ENCODE peak calls at places on chromosomes 6 and 20, in seven cellular contexts. F is cardiac muscle cell; W is mammary epithelial cell; U is HL-60; T is right atrium auricular region; N is CD8-positive, alpha-beta T cell; P is IMR-90. A is an unnamed sample.

GRCh38 chr6:125809771-125810315 is 19.1 kb downstream of the NCOA7 start:
- DNase-seq in F (no peak), W (no peak), U (no peak), T (no peak), N (no peak), P (no peak), A (peak)

GRCh38 chr6:129875610-129876515 is 14.7 kb upstream of the TMEM244 start:
- DNase-seq in F (no peak), W (no peak), U (no peak), T (no peak), N (no peak), P (peak), A (no peak)

GRCh38 chr6:98834060-98835031 is at the start of gene POU3F2:
- DNase-seq in F (peak), W (peak), U (peak), T (no peak), N (peak), P (peak), A (peak)

GRCh38 chr6:137879885-137880430 is 12.9 kb downstream of the TNFAIP3 start:
- DNase-seq in F (no peak), W (no peak), U (no peak), T (no peak), N (no peak), P (no peak), A (no peak)

GRCh38 chr20:62616728-62617621 is 25.3 kb upstream of the SLCO4A1 start:
- DNase-seq in F (peak), W (peak), U (peak), T (no peak), N (peak), P (peak), A (peak)

GRCh38 chr20:38872491-38873049 is 53.6 kb upstream of the FAM83D start:
- DNase-seq in F (no peak), W (no peak), U (no peak), T (no peak), N (no peak), P (no peak), A (no peak)

GRCh38 chr20:53725575-53725970 is 131.9 kb upstream of the ZNF217 start:
- DNase-seq in F (no peak), W (no peak), U (no peak), T (no peak), N (no peak), P (no peak), A (no peak)

GRCh38 chr20:62122659-62123449 is 579 bp downstream of the LSM14B start:
- DNase-seq in F (peak), W (peak), U (no peak), T (no peak), N (peak), P (no peak), A (peak)

GRCh38 chr20:33096921-33097320 is 17.5 kb downstream of the BPIFB4 start:
- DNase-seq in F (peak), W (no peak), U (no peak), T (no peak), N (no peak), P (no peak), A (no peak)

GRCh38 chr6:124994648-124995047 is 32.4 kb downstream of the RNF217 start:
- DNase-seq in F (no peak), W (no peak), U (no peak), T (no peak), N (no peak), P (no peak), A (no peak)

GRCh38 chr6:162203287-162203686 is 524.3 kb downstream of the PRKN start:
- DNase-seq in F (no peak), W (no peak), U (no peak), T (no peak), N (no peak), P (no peak), A (no peak)

GRCh38 chr6:166959906-166960608 is 3.7 kb upstream of the RNASET2 start:
- DNase-seq in F (no peak), W (no peak), U (no peak), T (no peak), N (no peak), P (no peak), A (no peak)

GRCh38 chr6:94278146-94278545 is 858.8 kb upstream of the EPHA7 start:
- DNase-seq in F (no peak), W (no peak), U (no peak), T (no peak), N (no peak), P (no peak), A (no peak)

GRCh38 chr6:38100380-38100779 is 280.9 kb downstream of the ZFAND3 start:
- DNase-seq in F (no peak), W (no peak), U (no peak), T (no peak), N (no peak), P (no peak), A (no peak)

GRCh38 chr20:52103911-52104545 is 87.6 kb downstream of the ZFP64 start:
- DNase-seq in F (peak), W (no peak), U (peak), T (no peak), N (no peak), P (peak), A (no peak)

GRCh38 chr6:30883743-30884520 is at the start of gene DDR1:
- DNase-seq in F (peak), W (peak), U (no peak), T (no peak), N (peak), P (peak), A (peak)

GRCh38 chr6:36196049-36196879 is at the start of gene BRPF3:
- DNase-seq in F (peak), W (peak), U (peak), T (peak), N (peak), P (peak), A (peak)
- TF ChIP-seq CTCF in F (peak), W (peak), U (no peak), T (peak), N (peak), P (peak), A (no peak)

DNA sequence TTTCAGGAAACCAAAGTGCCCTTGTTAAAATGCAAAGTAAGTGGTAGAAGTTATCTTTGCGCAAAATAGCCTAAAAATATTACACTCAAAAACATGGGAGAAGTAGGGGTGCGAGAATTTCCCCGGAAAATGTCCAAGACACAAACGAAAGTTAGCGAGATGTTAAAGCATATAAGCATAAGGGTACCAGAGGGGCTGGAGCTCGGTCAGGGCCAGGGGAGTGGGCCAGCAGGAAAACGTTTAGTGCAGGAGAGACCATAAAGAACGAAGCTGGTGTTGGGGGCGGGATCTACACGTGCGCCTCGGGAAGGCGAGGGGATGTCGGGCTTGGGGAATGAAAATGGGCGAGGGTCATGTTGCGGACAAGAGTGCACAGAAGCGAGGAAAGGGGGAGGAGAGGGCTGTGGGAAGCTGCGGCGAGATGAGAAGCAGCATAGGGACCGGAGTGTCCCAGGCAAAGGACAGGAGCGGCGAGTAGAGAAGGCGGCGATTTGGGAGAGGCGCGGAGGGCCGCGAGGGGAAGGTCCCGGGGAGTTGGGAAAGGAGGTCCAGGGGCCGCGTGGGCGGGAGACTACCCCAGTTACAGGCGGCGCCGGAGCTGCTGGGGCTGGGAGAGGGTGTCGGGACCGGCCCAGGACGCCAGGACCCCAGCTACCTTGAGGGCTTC is 600 bp downstream of the XPO5 start:
- DNase-seq in F (peak), W (no peak), U (no peak), T (no peak), N (peak), P (peak), A (peak)
- H3K4me3 ChIP-seq in F (peak), W (peak), U (peak), T (peak), N (peak), P (peak), A (peak)

GRCh38 chr6:8060346-8060745 is 3.8 kb downstream of the BLOC1S5 start:
- DNase-seq in F (no peak), W (no peak), U (no peak), T (no peak), N (no peak), P (no peak), A (no peak)
- TF ChIP-seq CTCF in F (no peak), W (no peak), U (no peak), T (no peak), N (no peak), P (no peak), A (no peak)

DNA sequence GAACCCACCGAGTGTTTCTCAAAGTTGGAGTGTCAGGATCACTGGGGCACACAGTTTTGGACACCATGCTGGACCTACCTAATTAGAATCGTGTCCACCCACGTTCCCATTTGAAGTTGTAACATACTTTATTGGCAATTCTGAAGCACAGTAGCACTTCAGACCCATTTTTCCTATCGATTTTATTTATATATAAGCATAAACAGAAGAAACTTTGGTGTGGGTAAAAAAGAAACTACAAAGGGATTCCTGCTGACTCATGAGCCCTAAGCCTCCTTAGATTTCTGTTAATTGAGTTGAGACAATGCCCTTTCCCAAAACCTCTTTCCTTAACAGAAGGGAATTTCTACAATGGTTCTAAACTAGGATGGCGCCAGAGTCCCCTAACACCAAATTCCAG is 398.0 kb downstream of the CDKAL1 start:
- DNase-seq in F (no peak), W (no peak), U (no peak), T (no peak), N (no peak), P (no peak), A (no peak)
- H3K4me3 ChIP-seq in F (no peak), W (no peak), U (no peak), T (no peak), N (no peak), P (no peak), A (no peak)

DNA sequence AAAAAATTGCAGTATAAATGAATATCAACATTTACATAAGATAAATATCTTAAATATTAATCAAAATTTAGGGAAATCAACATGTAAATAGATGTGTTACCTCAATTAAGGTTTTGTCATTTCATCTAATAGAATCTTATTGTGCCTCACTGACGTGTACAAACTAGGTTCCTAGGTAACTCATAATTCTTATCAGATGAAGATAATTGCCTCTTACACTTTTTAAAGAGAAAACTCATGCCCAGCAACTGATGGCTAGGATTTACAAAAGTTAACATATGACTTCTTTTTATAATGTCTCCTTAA is 49.6 kb downstream of the FRK start:
- DNase-seq in F (no peak), W (peak), U (no peak), T (no peak), N (no peak), P (no peak), A (no peak)
- TF ChIP-seq CTCF in F (no peak), W (no peak), U (no peak), T (no peak), N (no peak), P (no peak), A (no peak)

DNA sequence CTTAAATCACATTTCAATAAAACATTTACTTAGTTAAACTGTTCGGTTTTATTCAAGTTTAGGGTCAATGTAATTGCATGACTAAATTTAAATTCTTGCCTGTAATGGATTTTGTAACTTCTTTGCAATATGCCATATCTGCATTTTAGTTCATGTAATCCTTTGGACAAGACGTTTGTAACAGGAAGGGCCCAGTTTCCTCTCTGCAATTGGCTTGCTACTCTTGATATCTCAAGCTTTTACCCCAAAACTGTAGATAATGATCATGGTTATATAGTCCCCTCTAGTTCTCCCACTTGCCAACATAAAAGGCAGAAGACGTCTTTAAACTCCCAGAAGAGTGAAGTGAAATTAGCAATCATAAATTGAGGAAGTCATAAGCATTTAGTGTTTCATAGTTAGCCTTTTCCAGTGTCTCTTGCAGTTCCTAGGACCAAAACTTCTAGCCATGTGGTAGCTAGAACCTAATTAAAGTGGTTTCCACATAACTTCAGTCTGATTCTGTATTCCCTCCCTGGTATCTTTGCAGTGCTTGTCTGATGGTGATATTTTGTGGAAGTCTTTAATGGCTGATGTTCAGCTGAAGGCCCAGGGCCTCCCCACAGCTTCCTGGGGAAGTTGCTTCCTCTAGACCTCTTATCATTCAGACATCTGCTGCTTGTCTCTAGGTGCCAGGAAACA is 117.8 kb upstream of the SUPT3H start:
- DNase-seq in F (no peak), W (no peak), U (peak), T (no peak), N (no peak), P (no peak), A (no peak)
- H3K4me3 ChIP-seq in F (no peak), W (no peak), U (no peak), T (no peak), N (no peak), P (no peak), A (no peak)

GRCh38 chr20:37757550-37757949 is 63.7 kb downstream of the CTNNBL1 start:
- DNase-seq in F (no peak), W (peak), U (no peak), T (no peak), N (no peak), P (no peak), A (peak)

GRCh38 chr20:37756234-37756633 is 62.4 kb downstream of the CTNNBL1 start:
- DNase-seq in F (no peak), W (no peak), U (no peak), T (no peak), N (no peak), P (no peak), A (no peak)

GRCh38 chr20:37759761-37760209 is 66.0 kb downstream of the CTNNBL1 start:
- DNase-seq in F (no peak), W (no peak), U (no peak), T (no peak), N (no peak), P (no peak), A (no peak)

GRCh38 chr20:37760322-37760721 is 66.5 kb downstream of the CTNNBL1 start:
- DNase-seq in F (no peak), W (no peak), U (no peak), T (no peak), N (no peak), P (no peak), A (no peak)

GRCh38 chr20:37758332-37758731 is 64.5 kb downstream of the CTNNBL1 start:
- DNase-seq in F (no peak), W (no peak), U (no peak), T (no peak), N (no peak), P (no peak), A (no peak)
- TF ChIP-seq CTCF in F (peak), W (peak), U (no peak), T (no peak), N (no peak), P (no peak), A (peak)

GRCh38 chr6:7542065-7542877 is 800 bp downstream of the DSP start:
- DNase-seq in F (no peak), W (no peak), U (no peak), T (no peak), N (no peak), P (no peak), A (no peak)
- H3K4me3 ChIP-seq in F (peak), W (peak), U (peak), T (peak), N (peak), P (peak), A (peak)

GRCh38 chr6:88919032-88919431 is 44.4 kb downstream of the RNGTT start:
- DNase-seq in F (peak), W (no peak), U (no peak), T (no peak), N (no peak), P (no peak), A (peak)
- TF ChIP-seq CTCF in F (peak), W (peak), U (no peak), T (no peak), N (no peak), P (peak), A (no peak)

A was measured in epithelial cell of esophagus.